ENCODE peak calls at places on chromosomes 16 and 17, in five cellular contexts. One of them, this sample, is unnamed. For H3K4me1, the result is how much of the 10 kb centered on the place peaks cover.

GRCh38 chr17:33977729-33978514 is 277.2 kb upstream of the CCL2 start:
- DNase-seq in CD8-positive, alpha-beta T cell: no peak
- DNase-seq in body of pancreas: no peak
- DNase-seq in mucosa of descending colon: no peak
- DNase-seq in H9: no peak
- DNase-seq in this sample: no peak

GRCh38 chr17:27259356-27259755 is 34.6 kb upstream of the WSB1 start:
- DNase-seq in CD8-positive, alpha-beta T cell: no peak
- DNase-seq in body of pancreas: no peak
- DNase-seq in mucosa of descending colon: no peak
- DNase-seq in H9: no peak
- DNase-seq in this sample: no peak

GRCh38 chr17:34899892-34900291 is 61.4 kb downstream of the CCT6B start:
- DNase-seq in CD8-positive, alpha-beta T cell: no peak
- DNase-seq in body of pancreas: no peak
- DNase-seq in mucosa of descending colon: no peak
- DNase-seq in H9: no peak
- DNase-seq in this sample: no peak

GRCh38 chr17:8857919-8858318 is 9.6 kb downstream of the PIK3R6 start:
- DNase-seq in CD8-positive, alpha-beta T cell: no peak
- DNase-seq in body of pancreas: no peak
- DNase-seq in mucosa of descending colon: no peak
- DNase-seq in H9: peak
- DNase-seq in this sample: no peak

GRCh38 chr16:17370233-17371013 is 100.3 kb downstream of the XYLT1 start:
- DNase-seq in CD8-positive, alpha-beta T cell: no peak
- DNase-seq in body of pancreas: no peak
- DNase-seq in mucosa of descending colon: no peak
- DNase-seq in H9: no peak
- DNase-seq in this sample: no peak

GRCh38 chr16:77898671-77899211 is 110.4 kb downstream of the VAT1L start:
- DNase-seq in CD8-positive, alpha-beta T cell: no peak
- DNase-seq in body of pancreas: no peak
- DNase-seq in mucosa of descending colon: no peak
- DNase-seq in H9: no peak
- DNase-seq in this sample: no peak

GRCh38 chr16:70304892-70305448 is 6.0 kb downstream of the DDX19B start:
- DNase-seq in CD8-positive, alpha-beta T cell: no peak
- DNase-seq in body of pancreas: no peak
- DNase-seq in mucosa of descending colon: no peak
- DNase-seq in H9: no peak
- DNase-seq in this sample: no peak

GRCh38 chr17:42110301-42111264 is 1.9 kb downstream of the DHX58 start:
- DNase-seq in CD8-positive, alpha-beta T cell: no peak
- DNase-seq in body of pancreas: no peak
- DNase-seq in mucosa of descending colon: no peak
- DNase-seq in H9: no peak
- DNase-seq in this sample: no peak

GRCh38 chr16:82344157-82344556 is 174.1 kb upstream of the MPHOSPH6 start:
- DNase-seq in CD8-positive, alpha-beta T cell: no peak
- DNase-seq in body of pancreas: peak
- DNase-seq in mucosa of descending colon: no peak
- DNase-seq in H9: peak
- DNase-seq in this sample: peak

GRCh38 chr16:83781-84615 is 6.0 kb downstream of the MPG start:
- DNase-seq in CD8-positive, alpha-beta T cell: peak
- DNase-seq in body of pancreas: no peak
- DNase-seq in mucosa of descending colon: no peak
- DNase-seq in H9: no peak
- DNase-seq in this sample: no peak

GRCh38 chr17:27319536-27320221 is 25.8 kb downstream of the WSB1 start:
- DNase-seq in CD8-positive, alpha-beta T cell: no peak
- DNase-seq in body of pancreas: peak
- DNase-seq in mucosa of descending colon: peak
- DNase-seq in H9: peak
- DNase-seq in this sample: peak

DNA sequence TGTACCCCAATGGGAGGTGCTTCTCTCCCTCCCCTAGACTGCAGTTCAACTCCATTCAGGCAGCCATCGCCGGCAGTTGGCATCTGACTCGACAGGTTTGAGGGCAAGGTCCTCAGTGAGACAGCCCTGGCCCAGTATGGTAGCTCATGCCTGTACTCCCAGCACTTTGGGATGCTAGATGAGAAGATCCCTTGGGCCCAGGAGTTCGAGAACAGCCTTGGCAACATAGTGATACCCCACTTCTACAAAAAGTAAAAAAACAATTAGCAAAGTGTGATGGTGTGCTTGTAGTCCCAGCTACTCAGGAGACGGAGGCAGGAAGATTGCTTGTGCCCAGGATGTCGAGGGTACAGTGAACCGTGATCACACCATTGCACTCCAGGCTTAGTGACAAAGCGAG is 12.1 kb downstream of the VPS35L start:
- DNase-seq in CD8-positive, alpha-beta T cell: no peak
- DNase-seq in body of pancreas: no peak
- DNase-seq in mucosa of descending colon: no peak
- DNase-seq in H9: no peak
- DNase-seq in this sample: no peak
- H3K4me1 ChIP-seq in CD8-positive, alpha-beta T cell: under half
- H3K4me1 ChIP-seq in body of pancreas: under half
- H3K4me1 ChIP-seq in mucosa of descending colon: under half
- H3K4me1 ChIP-seq in H9: under half
- H3K4me1 ChIP-seq in this sample: under half

GRCh38 chr17:76251478-76252039 is 11.3 kb upstream of the RNF157 start:
- DNase-seq in CD8-positive, alpha-beta T cell: no peak
- DNase-seq in body of pancreas: no peak
- DNase-seq in mucosa of descending colon: no peak
- DNase-seq in H9: no peak
- DNase-seq in this sample: no peak

GRCh38 chr17:76247304-76247703 is 7.0 kb upstream of the RNF157 start:
- DNase-seq in CD8-positive, alpha-beta T cell: no peak
- DNase-seq in body of pancreas: no peak
- DNase-seq in mucosa of descending colon: no peak
- DNase-seq in H9: no peak
- DNase-seq in this sample: no peak

GRCh38 chr17:76246080-76247066 is 6.1 kb upstream of the RNF157 start:
- DNase-seq in CD8-positive, alpha-beta T cell: no peak
- DNase-seq in body of pancreas: no peak
- DNase-seq in mucosa of descending colon: no peak
- DNase-seq in H9: no peak
- DNase-seq in this sample: no peak

GRCh38 chr17:76250141-76250540 is 9.8 kb upstream of the RNF157 start:
- DNase-seq in CD8-positive, alpha-beta T cell: no peak
- DNase-seq in body of pancreas: no peak
- DNase-seq in mucosa of descending colon: no peak
- DNase-seq in H9: no peak
- DNase-seq in this sample: no peak

GRCh38 chr17:76248013-76248782 is 7.9 kb upstream of the RNF157 start:
- DNase-seq in CD8-positive, alpha-beta T cell: no peak
- DNase-seq in body of pancreas: no peak
- DNase-seq in mucosa of descending colon: no peak
- DNase-seq in H9: no peak
- DNase-seq in this sample: peak
- H3K4me1 ChIP-seq in CD8-positive, alpha-beta T cell: half or more
- H3K4me1 ChIP-seq in body of pancreas: under half
- H3K4me1 ChIP-seq in mucosa of descending colon: under half
- H3K4me1 ChIP-seq in H9: under half
- H3K4me1 ChIP-seq in this sample: under half

DNA sequence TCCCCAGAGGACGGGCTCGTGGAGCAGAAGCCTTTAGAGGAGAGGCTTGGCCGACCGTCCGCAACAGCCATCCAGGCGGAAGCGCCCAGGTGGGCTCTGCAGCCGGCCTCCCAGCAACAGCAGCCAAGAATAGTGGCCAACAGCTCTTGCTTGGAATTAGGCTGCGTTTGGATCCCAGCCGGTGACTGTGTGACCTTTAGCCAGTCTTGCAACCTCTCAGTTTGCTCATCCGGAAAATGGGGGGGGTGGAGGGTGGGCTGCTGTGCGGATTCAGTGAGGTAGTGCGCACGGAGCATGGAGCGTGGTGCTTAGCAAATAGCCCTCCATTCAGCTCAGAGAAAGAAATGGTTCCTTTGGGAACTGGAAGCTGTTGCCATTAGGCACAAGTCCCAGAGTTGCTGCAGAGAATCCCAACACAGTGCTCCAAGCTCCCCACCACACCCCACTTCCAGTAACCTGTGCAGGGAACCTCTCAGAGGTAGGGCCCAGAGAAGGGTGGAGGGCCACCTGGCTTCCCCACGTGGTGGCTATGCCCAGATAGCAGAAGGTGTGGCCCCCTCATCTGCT is 46.7 kb downstream of the RTN4RL1 start:
- DNase-seq in CD8-positive, alpha-beta T cell: no peak
- DNase-seq in body of pancreas: no peak
- DNase-seq in mucosa of descending colon: no peak
- DNase-seq in H9: no peak
- DNase-seq in this sample: no peak
- H3K4me1 ChIP-seq in CD8-positive, alpha-beta T cell: under half
- H3K4me1 ChIP-seq in body of pancreas: under half
- H3K4me1 ChIP-seq in mucosa of descending colon: under half
- H3K4me1 ChIP-seq in H9: under half
- H3K4me1 ChIP-seq in this sample: under half

DNA sequence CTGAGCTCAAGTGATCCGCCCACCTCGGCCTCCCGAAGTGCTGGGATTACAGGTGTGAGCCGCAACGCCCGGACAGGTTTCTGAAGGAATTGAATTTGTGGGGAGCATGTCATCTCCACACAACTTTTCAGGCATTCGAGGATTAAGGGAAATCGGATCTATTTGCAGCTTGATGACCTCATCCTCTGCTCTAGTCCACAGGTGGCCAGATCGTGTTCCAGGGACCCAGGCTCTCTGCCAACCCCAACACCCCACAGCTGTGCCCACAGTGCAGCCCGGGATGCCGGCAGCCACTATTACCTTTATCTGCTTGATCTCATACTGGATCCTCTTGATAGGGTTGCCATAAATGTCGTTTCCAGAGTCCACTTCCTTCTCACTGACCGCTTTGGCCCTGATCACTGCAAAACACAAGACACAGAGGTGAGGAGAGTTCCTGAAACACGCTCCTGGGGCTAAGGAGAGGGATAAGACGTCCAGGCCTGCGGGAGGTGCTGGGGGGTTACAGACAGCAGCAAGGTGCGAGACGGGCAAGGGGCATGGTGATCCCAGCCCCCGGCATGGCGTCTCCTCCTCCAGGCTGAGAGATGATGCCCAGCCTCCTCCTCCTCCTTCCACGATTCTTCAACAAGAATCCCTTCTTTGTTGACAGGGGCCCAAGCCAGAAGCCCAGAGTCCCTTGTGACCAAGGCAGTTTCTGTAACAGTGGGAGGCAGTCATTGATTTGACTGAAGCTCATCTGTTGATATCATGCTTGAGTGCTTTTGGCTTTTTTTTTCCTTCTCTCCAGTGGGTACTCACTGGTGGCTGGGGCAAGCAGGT is 29.3 kb downstream of the CEP295NL start:
- DNase-seq in CD8-positive, alpha-beta T cell: no peak
- DNase-seq in body of pancreas: peak
- DNase-seq in mucosa of descending colon: no peak
- DNase-seq in H9: no peak
- DNase-seq in this sample: peak
- H3K4me1 ChIP-seq in CD8-positive, alpha-beta T cell: under half
- H3K4me1 ChIP-seq in body of pancreas: under half
- H3K4me1 ChIP-seq in mucosa of descending colon: under half
- H3K4me1 ChIP-seq in H9: under half
- H3K4me1 ChIP-seq in this sample: half or more

DNA sequence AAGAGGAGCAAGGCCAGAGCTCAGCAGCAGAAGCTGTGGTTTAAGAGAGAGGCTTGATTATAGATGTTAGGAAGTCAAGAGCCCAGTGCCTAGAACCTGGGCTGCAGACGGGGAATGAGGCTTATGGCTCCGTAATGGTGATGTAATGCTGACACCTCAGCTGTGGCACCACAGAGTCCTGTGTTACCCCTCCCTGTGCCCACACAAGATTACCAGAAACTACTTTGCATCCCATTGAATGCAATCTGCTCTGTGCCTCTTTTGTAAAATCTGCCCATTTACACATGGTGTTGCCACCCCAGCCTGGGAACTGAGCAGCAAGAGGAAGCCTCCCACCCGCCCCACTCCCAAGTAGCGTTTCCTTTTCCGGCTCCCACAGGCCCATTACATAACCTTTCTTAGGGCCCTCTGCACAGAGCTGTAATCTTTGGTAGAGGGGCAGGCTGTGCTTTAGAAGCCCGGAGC is 57.0 kb downstream of the PITPNC1 start:
- DNase-seq in CD8-positive, alpha-beta T cell: peak
- DNase-seq in body of pancreas: no peak
- DNase-seq in mucosa of descending colon: no peak
- DNase-seq in H9: no peak
- DNase-seq in this sample: peak
- H3K4me1 ChIP-seq in CD8-positive, alpha-beta T cell: half or more
- H3K4me1 ChIP-seq in body of pancreas: under half
- H3K4me1 ChIP-seq in mucosa of descending colon: under half
- H3K4me1 ChIP-seq in H9: under half
- H3K4me1 ChIP-seq in this sample: under half

GRCh38 chr17:40024901-40025300 is 9.7 kb downstream of the CSF3 start:
- DNase-seq in CD8-positive, alpha-beta T cell: no peak
- DNase-seq in body of pancreas: no peak
- DNase-seq in mucosa of descending colon: no peak
- DNase-seq in H9: no peak
- DNase-seq in this sample: no peak
- H3K4me1 ChIP-seq in CD8-positive, alpha-beta T cell: under half
- H3K4me1 ChIP-seq in body of pancreas: under half
- H3K4me1 ChIP-seq in mucosa of descending colon: under half
- H3K4me1 ChIP-seq in H9: under half
- H3K4me1 ChIP-seq in this sample: under half

GRCh38 chr17:82602487-82602886 is 45.8 kb downstream of the WDR45B start:
- DNase-seq in CD8-positive, alpha-beta T cell: no peak
- DNase-seq in body of pancreas: no peak
- DNase-seq in mucosa of descending colon: no peak
- DNase-seq in H9: no peak
- DNase-seq in this sample: no peak
- H3K4me1 ChIP-seq in CD8-positive, alpha-beta T cell: under half
- H3K4me1 ChIP-seq in body of pancreas: under half
- H3K4me1 ChIP-seq in mucosa of descending colon: under half
- H3K4me1 ChIP-seq in H9: under half
- H3K4me1 ChIP-seq in this sample: under half